ENCODE peak calls at places on chromosome 6, in four cellular contexts. One of them, this sample, is unnamed.

GRCh38 chr6:108361312-108361932 is 66.6 kb downstream of the AFG1L start:
- DNase-seq in transverse colon: no peak
- DNase-seq in HL-60: peak; percentile 81
- DNase-seq in RKO: no peak
- DNase-seq in this sample: no peak

GRCh38 chr6:131136021-131136847 is 967 bp downstream of the AKAP7 start:
- DNase-seq in RKO: peak; percentile 71
- DNase-seq in HL-60: no peak
- DNase-seq in transverse colon: peak; percentile 16
- DNase-seq in this sample: peak; percentile 17

GRCh38 chr6:20117474-20117873 is 94.8 kb downstream of the MBOAT1 start:
- DNase-seq in transverse colon: no peak
- DNase-seq in RKO: no peak
- DNase-seq in HL-60: no peak
- DNase-seq in this sample: no peak

GRCh38 chr6:112298816-112299281 is 44.5 kb upstream of the LAMA4 start:
- DNase-seq in HL-60: no peak
- DNase-seq in transverse colon: no peak
- DNase-seq in RKO: no peak
- DNase-seq in this sample: peak; percentile 43

GRCh38 chr6:162165479-162165878 is 562.1 kb downstream of the PRKN start:
- DNase-seq in HL-60: no peak
- DNase-seq in transverse colon: no peak
- DNase-seq in RKO: no peak
- DNase-seq in this sample: no peak

GRCh38 chr6:139973602-139974373 is 599.3 kb upstream of the CITED2 start:
- DNase-seq in RKO: no peak
- DNase-seq in HL-60: no peak
- DNase-seq in transverse colon: no peak
- DNase-seq in this sample: no peak

GRCh38 chr6:139764498-139764986 is 390.1 kb upstream of the CITED2 start:
- DNase-seq in RKO: peak; percentile 84
- DNase-seq in transverse colon: no peak
- DNase-seq in HL-60: peak; percentile 64
- DNase-seq in this sample: peak; percentile 47

GRCh38 chr6:110179406-110180227 is at the start of gene WASF1:
- DNase-seq in transverse colon: peak; percentile 94
- DNase-seq in HL-60: peak; percentile 90
- DNase-seq in RKO: peak; percentile 95
- DNase-seq in this sample: peak; percentile 62

GRCh38 chr6:33689148-33689494 is 22.4 kb downstream of the UQCC2 start:
- DNase-seq in HL-60: no peak
- DNase-seq in RKO: no peak
- DNase-seq in transverse colon: no peak
- DNase-seq in this sample: no peak

GRCh38 chr6:131574133-131574532 is 1.1 kb downstream of the ARG1 start:
- DNase-seq in HL-60: no peak
- DNase-seq in transverse colon: no peak
- DNase-seq in RKO: no peak
- DNase-seq in this sample: no peak

GRCh38 chr6:145798530-145798929 is 16.1 kb downstream of the FBXO30 start:
- DNase-seq in transverse colon: no peak
- DNase-seq in HL-60: no peak
- DNase-seq in RKO: no peak
- DNase-seq in this sample: no peak

GRCh38 chr6:53986165-53986720 is 125.0 kb upstream of the MLIP start:
- DNase-seq in HL-60: no peak
- DNase-seq in transverse colon: peak; percentile 53
- DNase-seq in RKO: peak; percentile 49
- DNase-seq in this sample: peak; percentile 10

GRCh38 chr6:125537090-125537489 is 212.3 kb upstream of the HEY2 start:
- DNase-seq in HL-60: no peak
- DNase-seq in transverse colon: no peak
- DNase-seq in RKO: no peak
- DNase-seq in this sample: no peak

GRCh38 chr6:17130786-17131185 is 28.9 kb downstream of the STMND1 start:
- DNase-seq in HL-60: no peak
- DNase-seq in RKO: no peak
- DNase-seq in transverse colon: no peak
- DNase-seq in this sample: no peak

GRCh38 chr6:75609639-75610590 is 8.2 kb downstream of the SENP6 start:
- DNase-seq in HL-60: no peak
- DNase-seq in transverse colon: no peak
- DNase-seq in RKO: no peak
- DNase-seq in this sample: no peak

GRCh38 chr6:22132662-22133061 is 164.2 kb downstream of the PRL start:
- DNase-seq in HL-60: no peak
- DNase-seq in transverse colon: no peak
- DNase-seq in RKO: no peak
- DNase-seq in this sample: no peak

GRCh38 chr6:9566096-9566495 is 848.8 kb downstream of the TFAP2A start:
- DNase-seq in transverse colon: no peak
- DNase-seq in HL-60: no peak
- DNase-seq in RKO: no peak
- DNase-seq in this sample: no peak

GRCh38 chr6:156651438-156651837 is 125.7 kb upstream of the ARID1B start:
- DNase-seq in transverse colon: no peak
- DNase-seq in RKO: no peak
- DNase-seq in HL-60: no peak
- DNase-seq in this sample: no peak

GRCh38 chr6:44122821-44123220 is 4.4 kb downstream of the MRPL14 start:
- DNase-seq in RKO: no peak
- DNase-seq in transverse colon: no peak
- DNase-seq in HL-60: no peak
- DNase-seq in this sample: no peak

This sample was measured in A549.